ENCODE peak calls at places on chromosomes 2 and 18, in four cellular contexts. C is activated CD8-positive, alpha-beta memory T cell treated with anti-CD3 and anti-CD28 coated beads for 48 hours; O is activated T-helper 2 cell treated with anti-CD3 and anti-CD28 coated beads, Interferon-gamma antibody, Interleukin-2, Interleukin-4, amounts not matched to agents 10 μg/mL and 5 μg/mL and 100 μg/mL, durations not matched to agents 14 hours and 24 hours and 36 hours; Q is RCC 7860. W is an unnamed sample.

GRCh38 chr2:17830053-17831034 is 14.1 kb downstream of the MSGN1 start:
- DNase-seq in O (peak; percentile 39), Q (peak; percentile 13), C (peak; percentile 30), W (no peak)

GRCh38 chr18:46712406-46712805 is 44.4 kb downstream of the ST8SIA5 start:
- DNase-seq in C (no peak), O (no peak), Q (peak; percentile 90), W (no peak)

GRCh38 chr2:38765551-38765950 is 12.5 kb upstream of the GEMIN6 start:
- DNase-seq in C (no peak), Q (no peak), O (no peak), W (no peak)

GRCh38 chr2:227383687-227384086 is 4.1 kb downstream of the SCYGR1 start:
- DNase-seq in O (no peak), C (no peak), Q (no peak), W (no peak)

GRCh38 chr18:9209230-9209629 is 72.6 kb downstream of the ANKRD12 start:
- DNase-seq in C (no peak), O (no peak), Q (no peak), W (no peak)

GRCh38 chr2:404581-404980 is 116.7 kb upstream of the ALKAL2 start:
- DNase-seq in O (no peak), Q (no peak), C (no peak), W (no peak)

GRCh38 chr2:70626254-70626990 is 72.8 kb upstream of the TGFA start:
- DNase-seq in Q (no peak), C (no peak), O (no peak), W (no peak)

GRCh38 chr18:25646971-25647370 is 295.0 kb upstream of the ZNF521 start:
- DNase-seq in Q (no peak), O (no peak), C (no peak), W (no peak)

GRCh38 chr2:6069354-6069753 is 377.2 kb downstream of the SOX11 start:
- DNase-seq in C (no peak), Q (no peak), O (no peak), W (no peak)

W was measured in tibial artery.